ENCODE peak calls at places on chromosomes 11 and 22, in ten cellular contexts. J, D, C, U, O, W, Z, P, X and V are unnamed samples.

GRCh38 chr22:31333648-31334047 is 12.5 kb downstream of the PATZ1 start:
- DNase-seq in J (no peak), U (no peak), C (no peak), X (no peak), O (no peak), D (no peak), W (no peak), P (no peak), Z (no peak), V (no peak)

GRCh38 chr22:46797355-46797754 is 34.9 kb downstream of the TBC1D22A start:
- DNase-seq in O (no peak), X (no peak), C (no peak), U (no peak), D (no peak), W (no peak), Z (no peak), J (no peak), P (peak), V (no peak)

GRCh38 chr11:10080134-10080533 is 213.9 kb downstream of the SBF2 start:
- DNase-seq in U (no peak), J (no peak), P (no peak), C (no peak), W (no peak), Z (no peak), D (no peak), O (no peak), X (no peak), V (no peak)

GRCh38 chr11:79331251-79331901 is 109.5 kb downstream of the TENM4 start:
- DNase-seq in J (no peak), W (no peak), U (no peak), O (no peak), X (no peak), D (no peak), P (no peak), Z (no peak), C (no peak), V (no peak)

GRCh38 chr11:31817621-31818493 is 6.7 kb upstream of the PAX6 start:
- DNase-seq in D (no peak), U (no peak), X (no peak), W (peak), J (peak), O (no peak), Z (no peak), C (no peak), P (no peak), V (no peak)

GRCh38 chr22:19330865-19331418 is 39.4 kb upstream of the CLTCL1 start:
- DNase-seq in J (no peak), O (no peak), D (no peak), U (no peak), X (no peak), Z (no peak), W (no peak), P (no peak), C (no peak), V (no peak)

GRCh38 chr11:119263352-119263940 is 53.5 kb downstream of the MCAM start:
- DNase-seq in X (no peak), D (no peak), P (peak), O (no peak), U (no peak), C (no peak), W (no peak), J (no peak), Z (no peak), V (no peak)

GRCh38 chr11:126840201-126840886 is 160.2 kb downstream of the KIRREL3 start:
- DNase-seq in O (no peak), P (peak), U (no peak), D (no peak), W (no peak), X (no peak), C (no peak), J (no peak), Z (no peak), V (no peak)

GRCh38 chr11:376531-377173 is 7.4 kb downstream of the B4GALNT4 start:
- DNase-seq in W (no peak), P (no peak), O (no peak), C (no peak), U (no peak), J (no peak), D (no peak), X (no peak), Z (no peak), V (no peak)

GRCh38 chr11:125141686-125142535 is 22.6 kb upstream of the PKNOX2 start:
- DNase-seq in O (peak), U (no peak), D (peak), W (peak), X (peak), Z (peak), P (peak), C (no peak), J (peak), V (peak)

GRCh38 chr11:16959528-16960100 is 54.6 kb downstream of the PLEKHA7 start:
- DNase-seq in O (no peak), D (no peak), Z (no peak), X (no peak), W (no peak), P (no peak), C (no peak), U (no peak), J (no peak), V (no peak)

GRCh38 chr11:68505596-68505995 is 45.0 kb downstream of the PPP6R3 start:
- DNase-seq in C (no peak), W (no peak), P (peak), D (no peak), O (no peak), U (no peak), J (no peak), X (peak), Z (no peak), V (no peak)

GRCh38 chr11:121931121-121931520 is 184.9 kb downstream of the BLID start:
- DNase-seq in J (no peak), U (no peak), O (no peak), P (no peak), X (no peak), D (no peak), W (no peak), C (no peak), Z (no peak), V (no peak)

GRCh38 chr22:29216011-29216872 is 10.5 kb downstream of the EMID1 start:
- DNase-seq in J (no peak), D (peak), Z (no peak), C (no peak), O (no peak), U (no peak), P (no peak), X (peak), W (no peak), V (no peak)

GRCh38 chr22:23159287-23159622 is 14.0 kb downstream of the RAB36 start:
- DNase-seq in P (no peak), W (no peak), X (no peak), D (no peak), O (no peak), U (no peak), J (no peak), Z (no peak), C (no peak), V (no peak)

DNA sequence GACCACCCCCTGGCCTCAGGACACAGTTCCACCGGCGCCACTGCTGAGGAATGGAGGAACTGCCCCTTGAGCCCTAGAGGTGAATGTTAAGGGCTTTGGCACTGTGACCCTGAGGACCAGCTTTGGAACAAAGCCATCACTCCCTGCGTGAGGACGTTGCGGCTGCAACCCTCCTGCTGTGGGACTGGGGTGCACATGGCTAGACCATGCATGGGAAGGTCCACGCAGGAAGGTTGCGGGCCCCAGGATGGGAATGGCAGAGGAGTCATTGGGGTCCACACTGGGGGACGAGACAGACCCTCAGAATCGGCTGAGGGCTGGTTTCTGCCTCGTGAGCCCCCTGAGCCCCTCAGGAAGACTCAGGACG is 6.4 kb upstream of the ADORA2A start:
- DNase-seq in C (no peak), J (no peak), O (no peak), X (no peak), U (no peak), P (no peak), Z (no peak), W (no peak), D (no peak), V (no peak)
- TF ChIP-seq POLR2A in C (no peak), J (no peak), O (no peak), X (no peak), U (no peak), P (no peak), Z (no peak), W (no peak), D (no peak), V (no peak)

DNA sequence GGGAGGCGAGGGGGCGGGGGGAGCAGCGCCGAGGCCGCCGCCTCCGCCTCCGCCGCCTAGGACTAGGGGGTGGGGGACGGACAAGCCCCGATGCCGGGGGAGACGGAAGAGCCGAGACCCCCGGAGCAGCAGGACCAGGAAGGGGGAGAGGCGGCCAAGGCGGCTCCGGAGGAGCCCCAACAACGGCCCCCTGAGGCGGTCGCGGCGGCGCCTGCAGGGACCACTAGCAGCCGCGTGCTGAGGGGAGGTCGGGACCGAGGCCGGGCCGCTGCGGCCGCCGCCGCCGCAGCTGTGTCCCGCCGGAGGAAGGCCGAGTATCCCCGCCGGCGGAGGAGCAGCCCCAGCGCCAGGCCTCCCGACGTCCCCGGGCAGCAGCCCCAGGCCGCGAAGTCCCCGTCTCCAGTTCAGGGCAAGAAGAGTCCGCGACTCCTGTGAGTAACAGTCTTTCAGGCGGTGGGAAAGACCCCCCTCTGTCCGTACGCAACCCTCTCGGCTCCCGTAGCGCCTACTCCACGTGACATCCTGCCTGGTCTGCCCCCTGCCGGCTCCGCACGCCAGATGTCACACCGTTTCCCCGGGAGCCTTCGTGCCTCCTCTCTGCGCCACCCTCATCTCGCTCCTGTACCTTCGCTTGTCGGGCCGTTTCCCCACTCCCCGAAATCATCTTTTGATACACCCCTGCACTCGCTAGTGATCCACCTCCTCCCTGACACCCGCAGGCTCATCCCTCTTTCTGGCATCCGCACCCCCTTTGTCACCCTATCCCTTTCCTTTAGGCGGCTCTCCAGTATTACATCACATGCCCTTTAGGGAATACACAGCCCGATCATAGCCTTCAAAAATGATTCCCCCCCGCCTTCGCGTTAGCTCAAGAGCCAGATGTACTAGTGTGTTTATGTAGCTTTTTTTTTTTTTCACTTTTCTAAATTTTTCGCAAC is 598 bp downstream of the ZFP91 start:
- DNase-seq in J (peak), W (peak), Z (peak), U (peak), C (peak), X (peak), D (peak), O (no peak), P (peak), V (peak)
- TF ChIP-seq POLR2A in J (no peak), W (peak), Z (peak), U (peak), C (peak), X (peak), D (peak), O (peak), P (peak), V (no peak)

GRCh38 chr22:20657963-20658362 is 116.0 kb upstream of the SERPIND1 start:
- DNase-seq in U (no peak), C (no peak), O (no peak), D (no peak), J (no peak), X (no peak), W (no peak), P (no peak), Z (no peak), V (no peak)

GRCh38 chr22:20658433-20659222 is 115.3 kb upstream of the SERPIND1 start:
- DNase-seq in W (no peak), O (no peak), U (no peak), X (no peak), J (peak), D (no peak), P (no peak), Z (no peak), C (no peak), V (no peak)

GRCh38 chr22:20655623-20656022 is 118.3 kb upstream of the SERPIND1 start:
- DNase-seq in D (no peak), O (no peak), P (no peak), Z (no peak), C (no peak), X (no peak), U (no peak), J (no peak), W (no peak), V (no peak)

GRCh38 chr22:20656516-20656901 is 117.4 kb upstream of the SERPIND1 start:
- DNase-seq in W (no peak), U (no peak), O (no peak), J (no peak), Z (no peak), P (no peak), X (no peak), D (no peak), C (no peak), V (no peak)

GRCh38 chr22:20656902-20657836 is 116.7 kb upstream of the SERPIND1 start:
- DNase-seq in W (no peak), Z (no peak), D (no peak), X (no peak), O (no peak), P (peak), J (peak), U (no peak), C (peak), V (no peak)
- TF ChIP-seq POLR2A in W (no peak), Z (no peak), D (no peak), X (no peak), O (no peak), P (no peak), J (no peak), U (no peak), C (no peak), V (no peak)

DNA sequence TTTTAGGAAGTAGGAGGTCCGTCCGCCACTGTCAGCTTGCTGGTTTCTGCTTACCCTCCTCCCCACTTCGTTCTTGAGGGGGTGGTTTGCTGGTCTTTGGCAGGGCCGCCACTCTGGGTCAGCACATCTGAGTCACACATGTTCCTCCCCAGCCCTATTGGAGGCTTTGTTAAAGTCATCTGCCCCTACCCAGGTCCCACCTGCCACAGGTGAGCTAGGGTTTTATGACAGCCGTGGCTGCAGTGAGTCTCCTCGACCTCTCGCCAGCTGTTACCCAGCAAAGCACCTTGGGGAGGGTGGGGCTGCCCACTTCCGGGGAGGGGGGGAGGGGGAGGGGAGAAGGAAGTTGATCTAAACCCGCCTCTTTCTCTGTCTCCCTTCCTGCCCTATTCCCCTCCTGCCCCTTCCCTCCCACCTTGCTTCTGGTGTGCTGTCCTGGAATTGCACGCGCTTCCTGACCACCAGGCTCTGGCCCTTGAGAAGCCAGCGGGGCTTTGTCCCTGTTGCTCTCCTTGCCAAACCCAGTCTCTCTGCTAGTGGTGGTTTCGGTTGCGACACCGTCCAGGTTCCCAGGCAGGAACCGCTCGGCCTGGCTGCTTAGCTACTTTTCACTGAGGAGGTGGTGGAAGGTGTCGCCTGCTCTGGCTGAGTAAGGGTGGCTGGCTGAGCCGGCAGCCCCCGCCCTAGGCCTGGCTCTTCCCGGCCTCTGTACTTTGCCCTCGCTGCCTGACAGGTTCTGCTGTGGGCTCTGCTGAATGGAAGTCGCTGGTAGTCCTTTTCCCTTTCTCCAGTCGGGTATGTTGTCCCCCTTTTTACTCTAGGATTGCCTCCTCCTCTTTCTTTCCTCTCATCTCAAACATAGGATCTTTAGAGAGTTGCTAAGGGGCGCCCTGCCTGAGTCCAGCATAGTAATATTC is 28.5 kb downstream of the RCOR2 start:
- DNase-seq in W (peak), X (peak), P (peak), D (peak), O (peak), U (peak), Z (peak), J (peak), C (no peak), V (peak)
- TF ChIP-seq POLR2A in W (peak), X (no peak), P (no peak), D (peak), O (peak), U (no peak), Z (no peak), J (no peak), C (no peak), V (no peak)

GRCh38 chr11:75733346-75734107 is 15.9 kb downstream of the MOGAT2 start:
- DNase-seq in Z (no peak), C (no peak), D (no peak), W (no peak), U (no peak), P (no peak), O (no peak), X (peak), J (no peak), V (peak)

GRCh38 chr11:75737314-75737713 is 19.7 kb downstream of the MOGAT2 start:
- DNase-seq in W (no peak), O (no peak), J (no peak), Z (peak), P (no peak), U (no peak), X (no peak), D (no peak), C (no peak), V (no peak)

GRCh38 chr11:75735181-75735845 is 17.7 kb downstream of the MOGAT2 start:
- DNase-seq in J (no peak), C (no peak), P (no peak), U (no peak), X (no peak), Z (no peak), O (no peak), D (no peak), W (no peak), V (no peak)

GRCh38 chr11:75731095-75731494 is 13.5 kb downstream of the MOGAT2 start:
- DNase-seq in Z (no peak), C (no peak), J (no peak), W (no peak), X (no peak), U (no peak), O (no peak), D (no peak), P (no peak), V (peak)

GRCh38 chr11:75734491-75735180 is 17.0 kb downstream of the MOGAT2 start:
- DNase-seq in W (no peak), J (no peak), P (no peak), C (no peak), Z (no peak), O (no peak), D (no peak), U (no peak), X (no peak), V (peak)
- TF ChIP-seq POLR2A in W (no peak), J (no peak), P (no peak), C (no peak), Z (peak), O (no peak), D (no peak), U (no peak), X (no peak), V (no peak)

GRCh38 chr11:47991266-47991830 is 11.0 kb downstream of the PTPRJ start:
- DNase-seq in C (no peak), U (no peak), W (peak), J (no peak), D (no peak), Z (no peak), X (peak), P (no peak), O (no peak), V (peak)
- TF ChIP-seq POLR2A in C (no peak), U (no peak), W (peak), J (no peak), D (no peak), Z (no peak), X (no peak), P (no peak), O (no peak), V (no peak)

GRCh38 chr11:35111171-35112055 is 27.6 kb upstream of the CD44 start:
- DNase-seq in U (no peak), J (no peak), D (no peak), C (no peak), O (no peak), X (no peak), Z (no peak), P (peak), W (peak), V (no peak)
- TF ChIP-seq POLR2A in U (no peak), J (no peak), D (no peak), C (no peak), O (no peak), X (no peak), Z (no peak), P (no peak), W (no peak), V (no peak)